ENCODE peak calls at places on chromosomes 11 and 22, in six cellular contexts. W, O, N, E, D and S are unnamed samples.

GRCh38 chr11:103870821-103871309 is 165.6 kb upstream of the DDI1 start:
- DNase-seq in D (peak; percentile 70), O (no peak), E (peak; percentile 57), W (peak; percentile 90), N (no peak), S (no peak)

GRCh38 chr11:90241414-90241813 is 18.6 kb upstream of the CHORDC1 start:
- DNase-seq in E (no peak), W (no peak), N (no peak), D (no peak), O (no peak), S (no peak)

GRCh38 chr11:78801161-78801884 is 226.7 kb upstream of the NARS2 start:
- DNase-seq in D (peak; percentile 43), W (peak; percentile 80), O (no peak), E (no peak), N (no peak), S (no peak)

GRCh38 chr11:17531071-17531817 is 13.0 kb downstream of the USH1C start:
- DNase-seq in D (no peak), W (no peak), N (no peak), E (no peak), O (no peak), S (no peak)

GRCh38 chr11:18196532-18196931 is 23.9 kb downstream of the MRGPRX4 start:
- DNase-seq in D (no peak), W (no peak), O (no peak), N (no peak), E (no peak), S (no peak)

GRCh38 chr11:130815921-130816320 is 100.4 kb downstream of the SNX19 start:
- DNase-seq in E (no peak), W (no peak), D (no peak), O (no peak), N (no peak), S (no peak)

GRCh38 chr22:45678961-45679912 is 7.6 kb downstream of the ATXN10 start:
- DNase-seq in E (no peak), N (no peak), W (no peak), O (no peak), D (no peak), S (peak; percentile 49)

GRCh38 chr11:99739464-99740089 is 718.8 kb downstream of the CNTN5 start:
- DNase-seq in E (no peak), N (peak; percentile 40), D (no peak), W (no peak), O (no peak), S (peak; percentile 18)

GRCh38 chr22:24588370-24588755 is 4.5 kb downstream of the LRRC75B start:
- DNase-seq in N (no peak), O (peak; percentile 74), W (no peak), D (no peak), E (no peak), S (no peak)

GRCh38 chr11:100849009-100849913 is 162.2 kb downstream of the ARHGAP42 start:
- DNase-seq in E (no peak), O (no peak), D (no peak), N (no peak), W (no peak), S (no peak)

GRCh38 chr22:30714062-30714461 is 19.4 kb downstream of the OSBP2 start:
- DNase-seq in N (no peak), E (no peak), D (no peak), O (no peak), W (no peak), S (no peak)

GRCh38 chr11:78196661-78197091 is 8.0 kb downstream of the USP35 start:
- DNase-seq in N (no peak), O (peak; percentile 19), W (no peak), E (peak; percentile 26), D (no peak), S (no peak)

GRCh38 chr11:66267379-66268209 is 845 bp upstream of the RAB1B start:
- DNase-seq in O (peak; percentile 90), D (peak; percentile 93), W (peak; percentile 90), E (peak; percentile 92), N (peak; percentile 94), S (peak; percentile 95)

GRCh38 chr11:1953489-1954284 is 6.6 kb downstream of the MRPL23 start:
- DNase-seq in W (no peak), O (peak; percentile 43), D (no peak), E (peak; percentile 38), N (no peak), S (no peak)

GRCh38 chr11:118618991-118619375 is 11.6 kb downstream of the PHLDB1 start:
- DNase-seq in D (peak; percentile 72), W (peak; percentile 79), E (peak; percentile 43), N (no peak), O (no peak), S (no peak)

GRCh38 chr11:118641463-118642019 is 34.1 kb downstream of the PHLDB1 start:
- DNase-seq in O (peak; percentile 77), W (no peak), D (no peak), E (no peak), N (no peak), S (no peak)

GRCh38 chr22:41417622-41418390 is 28.8 kb downstream of the TOB2 start:
- DNase-seq in E (peak; percentile 95), D (peak; percentile 94), O (peak; percentile 95), N (no peak), W (peak; percentile 94), S (no peak)

GRCh38 chr22:24845036-24845918 is 39.3 kb downstream of the SGSM1 start:
- DNase-seq in D (peak; percentile 38), E (no peak), N (no peak), W (peak; percentile 75), O (no peak), S (no peak)

GRCh38 chr11:59263225-59263894 is 50.6 kb upstream of the MPEG1 start:
- DNase-seq in E (no peak), N (peak; percentile 17), O (no peak), D (no peak), W (no peak), S (no peak)

GRCh38 chr11:10809373-10810199 is 860 bp upstream of the EIF4G2 start:
- DNase-seq in N (peak; percentile 55), W (peak; percentile 30), O (no peak), E (no peak), D (peak; percentile 57), S (peak; percentile 50)

GRCh38 chr11:129278586-129279319 is 86.6 kb upstream of the ARHGAP32 start:
- DNase-seq in E (peak; percentile 49), N (peak; percentile 21), O (no peak), W (no peak), D (peak; percentile 21), S (peak; percentile 28)

GRCh38 chr11:70145025-70145529 is 58.0 kb upstream of the FADD start:
- DNase-seq in W (no peak), O (no peak), E (no peak), D (no peak), N (no peak), S (no peak)

GRCh38 chr11:114080769-114081168 is 21.3 kb downstream of the ZBTB16 start:
- DNase-seq in D (no peak), E (no peak), O (no peak), N (no peak), W (peak; percentile 19), S (no peak)

GRCh38 chr11:111814567-111814966 is 48.4 kb upstream of the PPP2R1B start:
- DNase-seq in E (no peak), D (no peak), W (no peak), N (no peak), O (no peak), S (no peak)

GRCh38 chr11:125358254-125358840 is 137.7 kb downstream of the FEZ1 start:
- DNase-seq in W (no peak), N (no peak), E (no peak), D (no peak), O (no peak), S (no peak)

GRCh38 chr11:93392862-93393261 is 62.3 kb downstream of the DEUP1 start:
- DNase-seq in D (no peak), N (no peak), O (no peak), E (no peak), W (no peak), S (no peak)

GRCh38 chr22:32532819-32533128 is 58.2 kb downstream of the FBXO7 start:
- DNase-seq in N (no peak), O (peak; percentile 83), D (no peak), W (no peak), E (no peak), S (no peak)

GRCh38 chr11:15864021-15864805 is 492.1 kb downstream of the SOX6 start:
- DNase-seq in N (no peak), O (no peak), W (no peak), D (no peak), E (no peak), S (no peak)

GRCh38 chr11:121104223-121104831 is 3.3 kb downstream of the TECTA start:
- DNase-seq in O (no peak), N (peak; percentile 11), W (no peak), E (no peak), D (peak; percentile 26), S (no peak)
- TF ChIP-seq CTCF in O (no peak), N (peak; percentile 38), W (no peak), E (no peak), D (no peak), S (no peak)

GRCh38 chr11:8365542-8365941 is 101.9 kb upstream of the LMO1 start:
- DNase-seq in N (no peak), D (no peak), W (no peak), O (no peak), E (no peak), S (no peak)
- TF ChIP-seq CTCF in N (no peak), D (no peak), W (no peak), O (no peak), E (no peak), S (no peak)

GRCh38 chr22:50057868-50058311 is at the start of gene TTLL8:
- DNase-seq in W (no peak), O (no peak), N (no peak), D (no peak), E (no peak), S (no peak)

GRCh38 chr22:50060441-50061140 is 2.5 kb upstream of the TTLL8 start:
- DNase-seq in E (no peak), D (no peak), O (no peak), W (no peak), N (no peak), S (no peak)

GRCh38 chr22:50059881-50060262 is 1.8 kb upstream of the TTLL8 start:
- DNase-seq in O (no peak), D (no peak), E (no peak), N (no peak), W (no peak), S (no peak)

GRCh38 chr22:50058338-50059184 is 463 bp upstream of the TTLL8 start:
- DNase-seq in E (no peak), D (no peak), W (no peak), N (no peak), O (no peak), S (no peak)

DNA sequence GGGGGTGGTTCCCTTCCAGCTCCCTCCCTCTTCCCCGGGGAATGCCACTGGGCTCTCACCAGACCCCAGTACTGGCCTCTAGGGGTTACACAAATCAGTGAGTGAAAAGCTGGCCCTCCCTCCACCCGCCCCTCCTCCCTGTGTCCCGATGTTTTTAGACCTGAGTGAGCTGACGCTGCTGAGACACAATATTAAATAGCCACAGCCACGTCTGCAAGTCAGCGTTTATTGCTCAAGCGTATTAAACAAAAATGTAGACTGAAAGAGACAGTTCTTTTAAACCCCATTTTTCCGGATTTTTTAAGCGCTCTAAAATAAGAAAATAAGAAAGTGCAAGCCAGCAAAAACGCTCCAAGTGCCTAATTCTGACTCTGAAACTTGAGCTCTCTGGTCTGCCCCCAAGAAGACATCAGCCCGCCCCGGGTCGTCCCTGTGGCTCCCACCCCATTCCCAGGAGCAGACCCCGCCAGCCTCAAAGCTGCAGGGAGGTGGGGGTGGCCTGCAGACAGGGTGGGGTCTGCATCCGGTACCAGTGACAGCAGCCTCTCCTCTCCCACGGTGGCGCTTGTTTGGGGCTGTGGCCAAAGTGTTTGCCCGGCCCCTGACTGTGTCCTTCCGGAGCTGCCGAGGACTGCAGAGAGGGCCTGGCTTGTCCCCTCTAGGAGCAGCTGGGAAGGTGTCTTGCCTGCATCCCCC is 1.2 kb upstream of the TTLL8 start:
- DNase-seq in D (no peak), W (no peak), N (peak; percentile 52), E (no peak), O (no peak), S (peak; percentile 63)
- TF ChIP-seq CTCF in D (no peak), W (no peak), N (no peak), E (no peak), O (no peak), S (no peak)

GRCh38 chr22:17119481-17120202 is 1.5 kb downstream of the TMEM121B start:
- DNase-seq in D (no peak), E (no peak), N (peak; percentile 67), W (no peak), O (no peak), S (no peak)
- TF ChIP-seq CTCF in D (peak; percentile 56), E (peak; percentile 28), N (peak; percentile 70), W (no peak), O (no peak), S (no peak)